ENCODE peak calls at places on chromosomes 7 and 10, in five cellular contexts. J is HCT116, A is K562, C is NB4, M is A549. V is an unnamed sample.

GRCh38 chr7:96823274-96823673 is 113.6 kb upstream of the SEM1 start:
- DNase-seq in J (no peak), A (no peak), C (peak; percentile 37), M (no peak), V (no peak)

GRCh38 chr7:47651355-47652317 is 69.7 kb upstream of the TNS3 start:
- DNase-seq in J (no peak), A (no peak), C (peak; percentile 28), M (peak; percentile 79), V (no peak)

GRCh38 chr10:100520811-100521210 is 1.1 kb upstream of the SEC31B start:
- DNase-seq in J (no peak), A (no peak), C (no peak), M (no peak), V (no peak)

GRCh38 chr10:126387041-126387908 is 1.0 kb downstream of the ADAM12 start:
- DNase-seq in J (no peak), A (peak; percentile 32), C (no peak), M (peak; percentile 70), V (peak; percentile 85)

GRCh38 chr10:125521721-125522680 is 161.0 kb downstream of the TEX36 start:
- DNase-seq in J (peak; percentile 88), A (peak; percentile 63), C (peak; percentile 69), M (peak; percentile 35), V (peak; percentile 96)

GRCh38 chr7:26052721-26053120 is 99.3 kb upstream of the NFE2L3 start:
- DNase-seq in J (peak; percentile 49), A (no peak), C (peak; percentile 31), M (peak; percentile 19), V (no peak)

GRCh38 chr10:116870949-116871348 is 21.6 kb downstream of the ENO4 start:
- DNase-seq in J (no peak), A (no peak), C (no peak), M (no peak), V (no peak)

GRCh38 chr10:113259841-113260240 is 293.0 kb upstream of the HABP2 start:
- DNase-seq in J (no peak), A (no peak), C (no peak), M (no peak), V (no peak)

GRCh38 chr10:100462709-100463108 is at the start of gene WNT8B:
- DNase-seq in J (no peak), A (no peak), C (no peak), M (no peak), V (no peak)

GRCh38 chr10:133217800-133218589 is 12.0 kb upstream of the UTF1 start:
- DNase-seq in J (no peak), A (no peak), C (no peak), M (no peak), V (no peak)

GRCh38 chr10:131049051-131049450 is 262.5 kb downstream of the TCERG1L start:
- DNase-seq in J (no peak), A (no peak), C (no peak), M (no peak), V (peak; percentile 86)

GRCh38 chr10:20004087-20004523 is 187.9 kb downstream of the PLXDC2 start:
- DNase-seq in J (no peak), A (no peak), C (peak; percentile 68), M (no peak), V (no peak)

GRCh38 chr7:23604296-23604640 is 7.1 kb downstream of the CCDC126 start:
- DNase-seq in J (no peak), A (no peak), C (no peak), M (no peak), V (no peak)

GRCh38 chr7:107563761-107564552 is at the start of the genes COG5 and DUS4L:
- DNase-seq in J (peak; percentile 56), A (peak; percentile 92), C (peak; percentile 91), M (peak; percentile 66), V (peak; percentile 92)

GRCh38 chr10:29250066-29250465 is 38.8 kb upstream of the LYZL1 start:
- DNase-seq in J (no peak), A (no peak), C (no peak), M (no peak), V (no peak)

GRCh38 chr10:98308602-98309365 is 40.8 kb upstream of the LOXL4 start:
- DNase-seq in J (no peak), A (no peak), C (no peak), M (no peak), V (no peak)

GRCh38 chr7:107387573-107388219 is 82.2 kb upstream of the GPR22 start:
- DNase-seq in J (no peak), A (no peak), C (no peak), M (no peak), V (no peak)

GRCh38 chr7:117152213-117153007 is 170.4 kb downstream of the WNT2 start:
- DNase-seq in J (no peak), A (no peak), C (no peak), M (no peak), V (no peak)

GRCh38 chr7:151451156-151451555 is 11.2 kb upstream of the CRYGN start:
- DNase-seq in J (no peak), A (no peak), C (no peak), M (no peak), V (no peak)

GRCh38 chr10:29344073-29344820 is 55.4 kb downstream of the LYZL1 start:
- DNase-seq in J (no peak), A (no peak), C (no peak), M (no peak), V (no peak)

GRCh38 chr10:11261687-11262086 is 244.0 kb downstream of the CELF2 start:
- DNase-seq in J (no peak), A (no peak), C (no peak), M (no peak), V (no peak)

GRCh38 chr10:88820990-88821389 is 18.5 kb downstream of the LIPM start:
- DNase-seq in J (no peak), A (no peak), C (no peak), M (no peak), V (no peak)

GRCh38 chr7:91636129-91636724 is 244.3 kb downstream of the MTERF1 start:
- DNase-seq in J (peak; percentile 32), A (no peak), C (peak; percentile 52), M (no peak), V (no peak)

GRCh38 chr10:34526758-34527730 is 288.1 kb downstream of the PARD3 start:
- DNase-seq in J (peak; percentile 65), A (no peak), C (no peak), M (peak; percentile 72), V (no peak)

GRCh38 chr10:132101529-132101928 is 35.8 kb downstream of the JAKMIP3 start:
- DNase-seq in J (no peak), A (peak; percentile 18), C (no peak), M (no peak), V (peak; percentile 50)

GRCh38 chr10:101631821-101632475 is 43.8 kb downstream of the DPCD start:
- DNase-seq in J (no peak), A (no peak), C (no peak), M (no peak), V (no peak)

GRCh38 chr10:6916601-6917000 is 336.5 kb upstream of the PRKCQ start:
- DNase-seq in J (no peak), A (no peak), C (peak; percentile 83), M (no peak), V (no peak)

GRCh38 chr10:124007102-124007772 is 86.2 kb downstream of the CHST15 start:
- DNase-seq in J (no peak), A (no peak), C (no peak), M (no peak), V (no peak)

DNA sequence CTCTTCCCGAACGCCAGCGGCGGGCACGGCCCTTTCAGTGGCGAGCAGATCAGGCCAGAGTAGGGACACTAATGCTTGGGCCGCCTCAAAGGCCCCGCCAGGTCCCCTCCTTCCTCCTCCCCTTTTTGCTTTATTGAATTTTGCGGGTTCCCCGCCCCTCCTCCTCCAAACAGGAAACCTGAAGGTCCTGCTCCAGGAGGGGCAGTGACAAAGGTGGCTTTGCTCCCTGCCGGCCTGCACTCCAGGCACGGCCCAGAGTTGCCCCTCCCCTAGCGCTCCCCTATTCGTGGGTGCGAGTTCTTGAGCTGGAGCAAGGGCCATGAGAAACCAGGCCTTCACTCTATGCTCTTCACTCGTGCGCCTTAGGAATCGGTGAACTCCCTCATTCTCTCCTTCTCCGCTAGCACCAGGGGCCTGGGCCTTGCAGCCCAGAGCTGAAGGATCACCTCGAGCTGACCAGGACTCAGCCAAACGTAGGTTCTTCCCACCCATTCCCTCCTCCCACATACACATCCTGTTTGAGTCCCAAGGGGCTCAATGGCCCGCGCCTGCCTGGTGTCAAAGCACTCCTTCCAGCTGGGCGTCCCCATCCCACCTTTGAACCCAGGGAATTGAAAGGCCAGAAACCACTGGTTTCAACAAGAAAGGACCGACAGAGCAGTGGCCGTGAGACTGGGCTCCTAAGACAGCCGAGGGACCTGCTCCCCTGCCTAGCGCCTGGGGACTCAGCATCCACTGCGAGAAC is 629 bp upstream of the HOXA6 start:
- DNase-seq in J (no peak), A (no peak), C (peak; percentile 40), M (no peak), V (peak; percentile 57)
- TF ChIP-seq MAX in J (no peak), A (no peak), C (no peak), M (no peak), V (no peak)

DNA sequence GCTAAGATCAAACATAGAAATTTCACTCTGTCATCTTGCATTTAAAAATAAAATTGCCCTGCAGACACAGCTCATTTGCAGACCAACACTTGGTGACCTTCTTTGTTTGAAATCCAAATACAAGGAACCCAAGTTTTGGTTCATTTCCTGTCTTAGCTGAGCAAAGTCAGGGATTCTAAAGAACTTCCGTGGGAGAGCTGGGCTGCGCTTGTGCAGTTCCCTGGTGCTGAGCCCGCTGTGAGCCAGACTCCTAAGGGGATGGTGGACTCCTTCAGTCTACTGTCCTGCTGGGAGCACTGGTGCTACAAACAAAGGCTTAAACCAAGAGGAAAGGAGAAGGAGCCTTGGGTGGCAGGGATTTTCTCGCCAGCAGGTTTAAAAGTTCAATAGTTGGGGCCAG is 60.0 kb downstream of the MYOF start:
- DNase-seq in J (no peak), A (no peak), C (no peak), M (no peak), V (no peak)
- TF ChIP-seq MAX in J (no peak), A (no peak), C (no peak), M (no peak), V (no peak)

GRCh38 chr10:47380341-47381215 is 3.5 kb downstream of the ZNF488 start:
- DNase-seq in J (no peak), A (no peak), C (no peak), M (no peak), V (no peak)

GRCh38 chr10:47379901-47380300 is 4.2 kb downstream of the ZNF488 start:
- DNase-seq in J (no peak), A (no peak), C (no peak), M (no peak), V (no peak)

GRCh38 chr10:47381427-47382379 is 2.4 kb downstream of the ZNF488 start:
- DNase-seq in J (no peak), A (no peak), C (no peak), M (no peak), V (peak; percentile 39)

GRCh38 chr10:47384148-47384921 is at the start of gene ZNF488:
- DNase-seq in J (peak; percentile 63), A (peak; percentile 100), C (peak; percentile 86), M (peak; percentile 94), V (peak; percentile 91)

GRCh38 chr10:47383254-47384147 is 592 bp downstream of the ZNF488 start:
- DNase-seq in J (no peak), A (no peak), C (no peak), M (no peak), V (peak; percentile 43)
- TF ChIP-seq MAX in J (no peak), A (no peak), C (peak; percentile 8), M (no peak), V (no peak)

GRCh38 chr7:154505362-154505761 is 453.2 kb downstream of the DPP6 start:
- DNase-seq in J (no peak), A (no peak), C (peak; percentile 52), M (no peak), V (no peak)
- TF ChIP-seq MAX in J (no peak), A (no peak), C (no peak), M (no peak), V (no peak)